ENCODE peak calls at places on chromosomes 16 and 17, in six cellular contexts. T is Panc1, C is tibial nerve, A is GM23338, U is fibroblast of lung, M is upper lobe of right lung. G is an unnamed sample.

GRCh38 chr17:29059281-29059680 is 16.3 kb downstream of the PIPOX start:
- DNase-seq in T (no peak), C (no peak), A (no peak), U (peak; percentile 43), M (no peak), G (no peak)

GRCh38 chr17:55086635-55087058 is 118.1 kb downstream of the STXBP4 start:
- DNase-seq in T (peak; percentile 32), C (no peak), A (no peak), U (peak; percentile 92), M (no peak), G (no peak)

GRCh38 chr17:74737299-74738050 is 419 bp downstream of the RAB37 start:
- DNase-seq in T (no peak), C (no peak), A (peak; percentile 92), U (no peak), M (no peak), G (no peak)

GRCh38 chr17:46179375-46179999 is 13.7 kb downstream of the KANSL1 start:
- DNase-seq in T (no peak), C (no peak), A (peak; percentile 80), U (no peak), M (no peak), G (no peak)

GRCh38 chr16:49929606-49930005 is 73.7 kb upstream of the ZNF423 start:
- DNase-seq in T (no peak), C (no peak), A (no peak), U (no peak), M (no peak), G (no peak)

GRCh38 chr17:3531266-3532101 is 26.1 kb downstream of the TRPV3 start:
- DNase-seq in T (no peak), C (no peak), A (no peak), U (no peak), M (peak; percentile 59), G (peak; percentile 48)

GRCh38 chr17:17084317-17084835 is 42.1 kb downstream of the MPRIP start:
- DNase-seq in T (no peak), C (no peak), A (no peak), U (no peak), M (peak; percentile 38), G (peak; percentile 42)

GRCh38 chr17:42459256-42459982 is 741 bp downstream of the ATP6V0A1 start:
- DNase-seq in T (no peak), C (peak; percentile 64), A (peak; percentile 71), U (peak; percentile 65), M (peak; percentile 72), G (peak; percentile 78)

GRCh38 chr17:75854111-75854748 is 905 bp downstream of the WBP2 start:
- DNase-seq in T (no peak), C (no peak), A (no peak), U (peak; percentile 53), M (no peak), G (no peak)

GRCh38 chr17:77285594-77286390 is 145.0 kb downstream of the SEC14L1 start:
- DNase-seq in T (no peak), C (no peak), A (no peak), U (peak; percentile 86), M (peak; percentile 94), G (peak; percentile 92)

GRCh38 chr17:61218438-61218837 is 181.2 kb upstream of the TBX2 start:
- DNase-seq in T (peak; percentile 33), C (no peak), A (no peak), U (peak; percentile 61), M (no peak), G (no peak)

GRCh38 chr17:39629494-39629880 is 2.7 kb downstream of the PPP1R1B start:
- DNase-seq in T (no peak), C (no peak), A (no peak), U (no peak), M (no peak), G (no peak)

DNA sequence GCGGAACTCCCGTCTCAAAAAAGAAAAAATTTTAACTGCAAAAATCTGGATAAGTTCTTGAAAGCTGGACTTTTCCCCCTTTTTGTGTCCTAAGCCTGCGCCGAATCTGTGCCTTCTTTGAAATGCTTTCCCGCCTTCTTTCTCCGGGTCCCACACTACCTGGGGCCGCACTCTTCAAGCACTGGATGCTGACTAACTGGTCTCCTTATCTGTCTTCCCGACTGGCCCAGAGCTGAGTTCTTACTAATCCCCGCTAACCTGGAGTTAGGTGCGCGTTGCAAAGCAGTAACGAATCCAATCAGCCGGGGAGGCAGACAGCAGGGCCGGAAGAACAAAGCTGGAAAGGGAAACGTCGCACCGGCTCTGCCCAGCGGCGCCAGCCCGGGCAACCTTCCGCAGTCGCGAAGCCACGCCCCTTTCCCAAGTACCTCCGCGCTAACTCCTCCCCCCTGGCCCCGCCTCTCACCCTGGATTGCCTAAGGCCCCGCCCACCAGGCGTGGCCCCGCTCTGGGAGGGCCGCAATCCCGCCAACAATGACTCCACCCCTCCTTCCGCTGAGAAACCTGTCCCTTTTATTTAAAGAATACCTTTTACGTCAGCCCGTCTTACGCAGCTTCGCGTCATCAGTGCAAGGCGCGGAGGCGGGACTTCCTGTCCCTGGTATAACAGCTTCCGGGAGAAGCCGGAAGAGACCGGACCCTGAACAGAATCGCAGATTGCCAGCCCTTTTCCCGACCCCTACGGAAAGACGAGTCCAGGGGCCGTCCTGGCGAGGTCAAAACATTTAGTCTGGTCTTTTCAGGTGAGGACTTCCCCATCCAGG is at the start of gene TMUB2:
- DNase-seq in T (peak; percentile 89), C (peak; percentile 99), A (peak; percentile 100), U (peak; percentile 100), M (peak; percentile 99), G (peak; percentile 100)
- TF ChIP-seq CTCF in T (no peak), C (no peak), A (no peak), U (no peak), M (no peak), G (peak; percentile 2)

GRCh38 chr17:79952915-79953314 is 82.8 kb downstream of the TBC1D16 start:
- DNase-seq in T (no peak), C (no peak), A (no peak), U (no peak), M (no peak), G (no peak)

GRCh38 chr17:79950711-79951110 is 85.0 kb downstream of the TBC1D16 start:
- DNase-seq in T (no peak), C (no peak), A (peak; percentile 71), U (no peak), M (peak; percentile 48), G (peak; percentile 39)

GRCh38 chr17:79950306-79950705 is 85.4 kb downstream of the TBC1D16 start:
- DNase-seq in T (no peak), C (no peak), A (peak; percentile 65), U (no peak), M (peak; percentile 61), G (peak; percentile 78)

GRCh38 chr17:79952265-79952877 is 83.3 kb downstream of the TBC1D16 start:
- DNase-seq in T (no peak), C (no peak), A (no peak), U (no peak), M (peak; percentile 61), G (peak; percentile 74)

DNA sequence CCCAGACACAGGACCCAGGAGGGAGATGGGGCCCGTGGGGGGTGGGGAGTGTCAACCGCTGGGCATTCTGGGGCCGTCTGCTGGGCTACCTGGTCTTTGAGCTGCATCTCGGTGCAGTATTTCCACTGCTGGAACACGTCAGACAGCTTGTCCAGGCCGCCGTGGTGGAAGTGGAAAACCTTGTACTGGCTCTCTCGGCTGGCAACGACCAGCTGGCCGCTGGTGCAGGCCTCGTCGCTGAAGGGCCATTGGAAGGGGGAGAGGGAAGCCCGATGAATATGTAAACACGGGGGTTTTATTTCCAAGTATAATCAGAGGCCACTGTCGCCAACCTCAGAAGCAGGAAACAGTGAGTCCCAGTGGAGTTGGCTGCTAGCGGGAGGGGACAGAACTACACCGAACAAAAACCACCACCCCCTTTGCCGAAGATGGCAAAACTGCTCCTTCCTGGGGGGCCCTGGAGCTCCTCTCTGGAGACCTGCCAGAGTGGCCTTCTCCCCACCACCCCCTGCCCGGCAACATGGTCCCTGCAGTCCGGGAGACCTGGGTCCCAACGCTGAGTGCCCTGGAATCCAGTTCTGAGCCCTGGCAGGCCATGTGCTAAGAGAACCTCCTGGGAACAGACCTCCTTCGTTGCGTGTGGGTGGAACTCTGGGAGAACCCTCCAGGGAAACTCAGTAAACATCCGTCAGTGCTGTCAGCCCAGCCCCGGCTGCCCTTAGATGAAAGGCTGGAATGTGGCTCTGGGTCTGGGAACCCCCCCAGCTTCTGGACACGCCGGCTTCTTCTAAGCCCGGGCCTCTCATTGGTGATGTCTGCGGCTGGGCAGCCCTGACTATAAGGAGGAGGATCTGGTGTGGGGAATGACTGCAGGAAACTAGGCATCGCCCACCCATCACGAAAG is 84.1 kb downstream of the TBC1D16 start:
- DNase-seq in T (no peak), C (no peak), A (no peak), U (peak; percentile 86), M (peak; percentile 74), G (peak; percentile 89)
- H3K27ac ChIP-seq in T (no peak overlapping the region), C (peak overlapping the region; percentile 89), A (peak overlapping the region; percentile 95), U (peak overlapping the region; percentile 73), M (peak overlapping the region; percentile 66), G (peak overlapping the region; percentile 76)

DNA sequence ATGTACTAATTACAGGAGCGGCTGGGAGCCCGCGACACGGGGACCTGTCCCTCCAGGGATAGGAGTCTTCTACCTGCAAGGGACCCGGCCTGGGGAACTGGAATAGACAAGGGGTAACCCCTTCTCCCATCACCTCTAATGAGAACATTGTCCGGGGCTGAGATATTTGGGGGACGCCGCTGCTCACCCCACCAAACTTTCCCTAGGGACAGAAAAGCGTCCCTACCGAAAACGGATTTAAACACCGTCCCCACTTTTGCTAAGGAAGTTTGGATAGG is 3.4 kb upstream of the SOX9 start:
- DNase-seq in T (no peak), C (no peak), A (no peak), U (no peak), M (no peak), G (no peak)
- TF ChIP-seq CTCF in T (no peak), C (no peak), A (no peak), U (no peak), M (no peak), G (no peak)

GRCh38 chr17:7848665-7849184 is 6.1 kb upstream of the TMEM88 start:
- DNase-seq in T (no peak), C (no peak), A (no peak), U (no peak), M (peak; percentile 55), G (no peak)

GRCh38 chr17:7846063-7846735 is 8.7 kb upstream of the TMEM88 start:
- DNase-seq in T (no peak), C (no peak), A (no peak), U (no peak), M (peak; percentile 62), G (no peak)

GRCh38 chr17:7845359-7846062 is 9.4 kb upstream of the TMEM88 start:
- DNase-seq in T (no peak), C (no peak), A (no peak), U (no peak), M (peak; percentile 66), G (no peak)

GRCh38 chr17:7848131-7848579 is 6.7 kb upstream of the TMEM88 start:
- DNase-seq in T (no peak), C (no peak), A (no peak), U (no peak), M (no peak), G (no peak)

DNA sequence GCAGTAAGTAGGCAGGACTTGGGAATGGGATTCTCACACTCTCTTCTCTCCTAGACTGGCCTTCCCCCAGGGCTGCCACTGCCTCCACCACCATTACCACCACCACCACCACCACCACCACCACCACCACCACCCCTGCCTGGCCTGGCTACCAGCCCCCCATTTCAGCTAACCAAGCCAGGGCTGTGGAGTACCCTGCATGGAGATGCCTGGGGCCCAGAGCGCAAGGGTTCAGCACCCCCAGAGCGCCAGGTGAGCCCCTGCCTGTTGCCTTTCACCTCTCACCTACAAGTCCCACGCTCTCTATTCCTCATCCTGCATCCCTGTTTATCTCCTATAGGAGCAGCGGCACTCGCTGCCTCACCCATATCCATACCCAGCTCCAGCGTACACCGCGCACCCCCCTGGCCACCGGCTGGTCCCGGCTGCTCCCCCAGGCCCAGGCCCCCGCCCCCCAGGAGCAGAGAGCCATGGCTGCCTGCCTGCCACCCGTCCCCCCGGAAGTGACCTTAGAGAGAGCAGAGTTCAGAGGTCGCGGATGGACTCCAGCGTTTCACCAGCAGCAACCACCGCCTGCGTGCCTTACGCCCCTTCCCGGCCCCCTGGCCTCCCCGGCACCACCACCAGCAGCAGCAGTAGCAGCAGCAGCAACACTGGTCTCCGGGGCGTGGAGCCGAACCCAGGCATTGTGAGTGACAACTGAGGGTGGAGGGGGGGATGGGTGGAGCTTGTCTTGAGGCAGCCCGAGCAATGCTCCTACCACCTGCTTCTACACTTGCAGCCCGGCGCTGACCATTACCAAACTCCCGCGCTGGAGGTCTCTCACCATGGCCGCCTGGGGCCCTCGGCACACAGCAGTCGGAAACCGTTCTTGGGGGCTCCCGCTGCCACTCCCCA is 7.9 kb upstream of the TMEM88 start:
- DNase-seq in T (no peak), C (no peak), A (peak; percentile 51), U (no peak), M (peak; percentile 68), G (peak; percentile 83)
- H3K27ac ChIP-seq in T (no peak overlapping the region), C (no peak overlapping the region), A (no peak overlapping the region), U (no peak overlapping the region), M (no peak overlapping the region), G (no peak overlapping the region)